ENCODE peak calls at places on chromosomes 1 and 21, in seven cellular contexts. J is stimulated activated CD4-positive, alpha-beta T cell treated with anti-CD3 and anti-CD28 coated beads, TNF-alpha, amount 100 ng/mL, for 4 hours; P is T-helper 17 cell; G is lower lobe of right lung; V is activated CD4-positive, alpha-beta T cell treated with anti-CD3 and anti-CD28 coated beads, Interleukin-2, amount 50 U/mL, for 48 hours; F is hypothalamus; N is NCI-H226. R is an unnamed sample.

GRCh38 chr1:67173988-67174387 is 7.7 kb downstream of the IL23R start:
- DNase-seq in J (no peak), P (no peak), G (no peak), V (no peak), F (no peak), N (no peak), R (no peak)

GRCh38 chr1:117788014-117788413 is 141.4 kb downstream of the GDAP2 start:
- DNase-seq in J (no peak), P (no peak), G (no peak), V (no peak), F (no peak), N (peak), R (no peak)

GRCh38 chr1:201059871-201060555 is 36.5 kb upstream of the KIF21B start:
- DNase-seq in J (no peak), P (no peak), G (no peak), V (no peak), F (no peak), N (peak), R (no peak)

GRCh38 chr1:55898191-55898590 is 681.2 kb downstream of the PLPP3 start:
- DNase-seq in J (no peak), P (no peak), G (no peak), V (no peak), F (no peak), N (peak), R (no peak)

GRCh38 chr1:9244501-9245229 is 10.1 kb downstream of the H6PD start:
- DNase-seq in J (no peak), P (no peak), G (no peak), V (no peak), F (no peak), N (no peak), R (no peak)

GRCh38 chr21:35257413-35257812 is 208.3 kb upstream of the RUNX1 start:
- DNase-seq in J (no peak), P (no peak), G (peak), V (no peak), F (no peak), N (peak), R (no peak)

GRCh38 chr1:39683591-39684312 is 7.5 kb downstream of the HPCAL4 start:
- DNase-seq in J (peak), P (peak), G (no peak), V (peak), F (no peak), N (no peak), R (peak)

GRCh38 chr1:81121324-81121723 is 679.4 kb upstream of the ADGRL2 start:
- DNase-seq in J (no peak), P (no peak), G (no peak), V (no peak), F (no peak), N (no peak), R (no peak)

GRCh38 chr1:171142451-171143121 is 42.5 kb upstream of the FMO2 start:
- DNase-seq in J (no peak), P (no peak), G (no peak), V (no peak), F (no peak), N (no peak), R (no peak)

GRCh38 chr1:32848354-32849063 is 22.2 kb downstream of the FNDC5 start:
- DNase-seq in J (no peak), P (no peak), G (no peak), V (no peak), F (no peak), N (no peak), R (no peak)

GRCh38 chr21:20943476-20944085 is 54.6 kb upstream of the NCAM2 start:
- DNase-seq in J (no peak), P (no peak), G (no peak), V (no peak), F (no peak), N (no peak), R (no peak)

GRCh38 chr1:159921700-159922498 is 3.4 kb downstream of the TAGLN2 start:
- DNase-seq in J (no peak), P (peak), G (no peak), V (peak), F (no peak), N (peak), R (no peak)

GRCh38 chr1:182690886-182691443 is 6.6 kb upstream of the RGS8 start:
- DNase-seq in J (no peak), P (no peak), G (no peak), V (no peak), F (no peak), N (no peak), R (no peak)

GRCh38 chr1:31617917-31618746 is 643 bp downstream of the HCRTR1 start:
- DNase-seq in J (no peak), P (no peak), G (peak), V (peak), F (no peak), N (no peak), R (peak)

GRCh38 chr1:76998582-76999189 is 131.4 kb downstream of the ST6GALNAC5 start:
- DNase-seq in J (no peak), P (no peak), G (no peak), V (no peak), F (no peak), N (peak), R (no peak)

GRCh38 chr1:227894306-227894721 is 53.4 kb downstream of the WNT9A start:
- DNase-seq in J (no peak), P (no peak), G (peak), V (no peak), F (no peak), N (no peak), R (no peak)

GRCh38 chr1:51439895-51440294 is 79.2 kb downstream of the EPS15 start:
- DNase-seq in J (no peak), P (no peak), G (no peak), V (no peak), F (no peak), N (no peak), R (no peak)

GRCh38 chr1:150150511-150151021 is 850 bp downstream of the PLEKHO1 start:
- DNase-seq in J (no peak), P (no peak), G (peak), V (peak), F (no peak), N (no peak), R (peak)

GRCh38 chr1:65177457-65177856 is 29.5 kb downstream of the AK4 start:
- DNase-seq in J (no peak), P (no peak), G (no peak), V (no peak), F (no peak), N (peak), R (no peak)

GRCh38 chr1:41662061-41662655 is 177.7 kb upstream of the EDN2 start:
- DNase-seq in J (peak), P (peak), G (peak), V (peak), F (peak), N (peak), R (peak)

GRCh38 chr1:58898739-58899580 is 115.1 kb upstream of the JUN start:
- DNase-seq in J (no peak), P (no peak), G (peak), V (no peak), F (no peak), N (no peak), R (no peak)

GRCh38 chr1:162578071-162578705 is 16.7 kb downstream of the UAP1 start:
- DNase-seq in J (no peak), P (no peak), G (no peak), V (no peak), F (no peak), N (no peak), R (no peak)

GRCh38 chr1:240804475-240804874 is 192.5 kb upstream of the GREM2 start:
- DNase-seq in J (no peak), P (no peak), G (no peak), V (no peak), F (no peak), N (peak), R (no peak)

GRCh38 chr1:169094897-169095569 is 11.5 kb upstream of the ATP1B1 start:
- DNase-seq in J (no peak), P (no peak), G (no peak), V (no peak), F (no peak), N (no peak), R (no peak)

GRCh38 chr1:162141273-162142023 is 72.0 kb downstream of the NOS1AP start:
- DNase-seq in J (no peak), P (no peak), G (no peak), V (no peak), F (no peak), N (peak), R (no peak)

GRCh38 chr1:162368451-162368850 is 8.2 kb downstream of the SPATA46 start:
- DNase-seq in J (no peak), P (no peak), G (no peak), V (no peak), F (no peak), N (no peak), R (no peak)

GRCh38 chr21:43727571-43728466 is 8.9 kb downstream of the PDXK start:
- DNase-seq in J (no peak), P (no peak), G (peak), V (no peak), F (no peak), N (peak), R (no peak)

GRCh38 chr1:183165456-183165855 is 20.6 kb upstream of the LAMC2 start:
- DNase-seq in J (no peak), P (no peak), G (no peak), V (no peak), F (no peak), N (peak), R (no peak)

GRCh38 chr1:69662321-69662720 is 94.6 kb downstream of the LRRC7 start:
- DNase-seq in J (no peak), P (no peak), G (no peak), V (no peak), F (no peak), N (no peak), R (no peak)

GRCh38 chr1:59051007-59051406 is 245.9 kb upstream of the FGGY start:
- DNase-seq in J (no peak), P (no peak), G (no peak), V (no peak), F (no peak), N (no peak), R (no peak)

GRCh38 chr1:192604979-192605620 is 29.5 kb downstream of the RGS1 start:
- DNase-seq in J (no peak), P (no peak), G (no peak), V (no peak), F (no peak), N (no peak), R (no peak)

GRCh38 chr1:232942413-232943294 is 7.8 kb upstream of the NTPCR start:
- DNase-seq in J (no peak), P (no peak), G (no peak), V (no peak), F (no peak), N (no peak), R (no peak)

R was measured in activated T-helper 9 cell treated with anti-CD3 and anti-CD28 coated beads, Interleukin-2, amount 50 U/mL, for 16 hours.